ENCODE peak calls at places on chromosomes 11 and 22, in five cellular contexts. O, C, Z, P and R are unnamed samples.

GRCh38 chr11:13376838-13377237 is 86.2 kb downstream of the BTBD10 start:
- DNase-seq in Z (no peak), P (no peak), C (no peak), O (no peak), R (no peak)

GRCh38 chr11:69416123-69416475 is 65.4 kb upstream of the LINC01488 start:
- DNase-seq in P (no peak), C (no peak), O (no peak), Z (no peak), R (no peak)

GRCh38 chr22:27507066-27507715 is 294.4 kb downstream of the MN1 start:
- DNase-seq in Z (no peak), O (no peak), P (no peak), C (no peak), R (no peak)

GRCh38 chr11:71169328-71169727 is 83.0 kb downstream of the SHANK2 start:
- DNase-seq in C (no peak), Z (no peak), P (no peak), O (no peak), R (no peak)

GRCh38 chr11:64360403-64360980 is 1.5 kb downstream of the RPS6KA4 start:
- DNase-seq in Z (no peak), C (no peak), O (no peak), P (no peak), R (no peak)

GRCh38 chr11:127843483-127844396 is 743.6 kb downstream of the ETS1 start:
- DNase-seq in Z (peak; percentile 18), O (peak; percentile 42), P (peak; percentile 54), C (peak; percentile 62), R (peak; percentile 91)

GRCh38 chr11:108873938-108874337 is 209.1 kb downstream of the DDX10 start:
- DNase-seq in P (no peak), Z (no peak), O (no peak), C (no peak), R (no peak)

GRCh38 chr11:24064309-24064903 is 432.4 kb upstream of the LUZP2 start:
- DNase-seq in O (no peak), Z (no peak), P (no peak), C (no peak), R (no peak)

GRCh38 chr22:46107089-46107664 is 43.1 kb upstream of the PPARA start:
- DNase-seq in P (no peak), C (no peak), Z (no peak), O (no peak), R (no peak)

GRCh38 chr22:36758792-36759271 is 17.1 kb downstream of the IFT27 start:
- DNase-seq in O (no peak), P (no peak), Z (no peak), C (no peak), R (no peak)

GRCh38 chr11:35030716-35031213 is 108.2 kb upstream of the CD44 start:
- DNase-seq in Z (no peak), C (no peak), P (peak; percentile 30), O (no peak), R (no peak)

GRCh38 chr11:70727899-70728620 is 329.7 kb downstream of the CTTN start:
- DNase-seq in Z (no peak), P (no peak), C (no peak), O (no peak), R (no peak)

GRCh38 chr11:74677131-74677530 is 54.1 kb downstream of the CHRDL2 start:
- DNase-seq in C (no peak), O (no peak), Z (no peak), P (no peak), R (no peak)

GRCh38 chr11:10490398-10491232 is 35.6 kb downstream of the AMPD3 start:
- DNase-seq in O (no peak), C (no peak), Z (no peak), P (no peak), R (no peak)

GRCh38 chr11:2791139-2791520 is 91.3 kb upstream of the KCNQ1OT1 start:
- DNase-seq in O (no peak), P (no peak), Z (no peak), C (no peak), R (peak; percentile 17)

GRCh38 chr22:36864454-36865215 is 3.8 kb downstream of the NCF4 start:
- DNase-seq in C (no peak), P (no peak), O (no peak), Z (no peak), R (no peak)